ENCODE peak calls at places on chromosomes 4 and X, in six cellular contexts. Q, L, D, V, J and B are unnamed samples.

GRCh38 chr4:113355550-113356371 is 306.3 kb downstream of the ANK2 start:
- DNase-seq in Q (no peak), L (no peak), D (peak), V (no peak), J (no peak), B (peak)

GRCh38 chr4:11632488-11632887 is 203.8 kb upstream of the HS3ST1 start:
- DNase-seq in Q (no peak), L (no peak), D (no peak), V (no peak), J (no peak), B (no peak)

GRCh38 chr4:973431-974397 is at the start of gene DGKQ:
- DNase-seq in Q (peak), L (no peak), D (peak), V (peak), J (peak), B (peak)

GRCh38 chr4:53706422-53707032 is 115.2 kb upstream of the LNX1 start:
- DNase-seq in Q (no peak), L (no peak), D (no peak), V (no peak), J (peak), B (no peak)

GRCh38 chr4:1183985-1184773 is 11.8 kb upstream of the SPON2 start:
- DNase-seq in Q (peak), L (no peak), D (no peak), V (no peak), J (no peak), B (peak)

GRCh38 chr4:169385356-169385755 is 114.6 kb upstream of the SH3RF1 start:
- DNase-seq in Q (no peak), L (no peak), D (no peak), V (no peak), J (no peak), B (no peak)

GRCh38 chrX:71225661-71226060 is 2.6 kb downstream of the GJB1 start:
- DNase-seq in Q (no peak), L (no peak), D (no peak), V (no peak), J (no peak), B (no peak)

GRCh38 chrX:69305333-69306062 is 140.2 kb upstream of the PJA1 start:
- DNase-seq in Q (no peak), L (no peak), D (no peak), V (no peak), J (no peak), B (no peak)

GRCh38 chrX:106802063-106802387 is 448 bp upstream of the TBC1D8B start:
- DNase-seq in Q (no peak), L (peak), D (no peak), V (no peak), J (no peak), B (no peak)

GRCh38 chrX:2831471-2832228 is 2.9 kb downstream of the GYG2 start:
- DNase-seq in Q (no peak), L (no peak), D (no peak), V (no peak), J (no peak), B (no peak)

GRCh38 chr4:3266076-3266475 is 17.1 kb downstream of the MSANTD1 start:
- DNase-seq in Q (no peak), L (no peak), D (no peak), V (peak), J (no peak), B (no peak)

GRCh38 chr4:102620697-102621497 is 119.7 kb downstream of the NFKB1 start:
- DNase-seq in Q (peak), L (peak), D (peak), V (no peak), J (no peak), B (no peak)

GRCh38 chr4:155025762-155026457 is 182.5 kb upstream of the NPY2R start:
- DNase-seq in Q (no peak), L (no peak), D (peak), V (no peak), J (peak), B (no peak)

GRCh38 chrX:130645955-130646583 is 244.3 kb downstream of the RBMX2 start:
- DNase-seq in Q (no peak), L (no peak), D (peak), V (no peak), J (no peak), B (no peak)

GRCh38 chr4:76449362-76449767 is 14.3 kb downstream of the SHROOM3 start:
- DNase-seq in Q (no peak), L (no peak), D (no peak), V (no peak), J (no peak), B (no peak)

GRCh38 chr4:39324446-39324845 is 41.7 kb downstream of the RFC1 start:
- DNase-seq in Q (no peak), L (no peak), D (no peak), V (no peak), J (no peak), B (no peak)

GRCh38 chr4:168584321-168584771 is 87.5 kb downstream of the PALLD start:
- DNase-seq in Q (no peak), L (no peak), D (no peak), V (no peak), J (no peak), B (no peak)

GRCh38 chrX:134172588-134173259 is 64.3 kb upstream of the CCDC160 start:
- DNase-seq in Q (no peak), L (no peak), D (peak), V (no peak), J (peak), B (no peak)

GRCh38 chr4:151921371-151921770 is 160.6 kb upstream of the GATB start:
- DNase-seq in Q (no peak), L (no peak), D (no peak), V (no peak), J (no peak), B (no peak)

GRCh38 chr4:115537387-115537786 is 424.0 kb upstream of the NDST4 start:
- DNase-seq in Q (no peak), L (no peak), D (no peak), V (no peak), J (no peak), B (no peak)

GRCh38 chrX:103464071-103464773 is 55.1 kb downstream of the RAB40A start:
- DNase-seq in Q (no peak), L (peak), D (peak), V (no peak), J (peak), B (no peak)

GRCh38 chrX:15854080-15854655 is 445 bp downstream of the AP1S2 start:
- DNase-seq in Q (peak), L (no peak), D (peak), V (peak), J (peak), B (peak)

GRCh38 chr4:55684276-55684675 is 48.2 kb upstream of the NMU start:
- DNase-seq in Q (no peak), L (no peak), D (no peak), V (no peak), J (no peak), B (no peak)

GRCh38 chr4:77615153-77615552 is 9.5 kb downstream of the CXCL13 start:
- DNase-seq in Q (no peak), L (no peak), D (no peak), V (no peak), J (no peak), B (no peak)

GRCh38 chrX:11499076-11500044 is 166.4 kb downstream of the ARHGAP6 start:
- DNase-seq in Q (no peak), L (no peak), D (no peak), V (no peak), J (no peak), B (no peak)

GRCh38 chr4:186738421-186738820 is 14.8 kb upstream of the FAT1 start:
- DNase-seq in Q (no peak), L (no peak), D (no peak), V (no peak), J (no peak), B (no peak)
- TF ChIP-seq POLR2AphosphoS5 in Q (no peak), L (no peak), D (no peak), V (no peak), J (no peak), B (no peak)

DNA sequence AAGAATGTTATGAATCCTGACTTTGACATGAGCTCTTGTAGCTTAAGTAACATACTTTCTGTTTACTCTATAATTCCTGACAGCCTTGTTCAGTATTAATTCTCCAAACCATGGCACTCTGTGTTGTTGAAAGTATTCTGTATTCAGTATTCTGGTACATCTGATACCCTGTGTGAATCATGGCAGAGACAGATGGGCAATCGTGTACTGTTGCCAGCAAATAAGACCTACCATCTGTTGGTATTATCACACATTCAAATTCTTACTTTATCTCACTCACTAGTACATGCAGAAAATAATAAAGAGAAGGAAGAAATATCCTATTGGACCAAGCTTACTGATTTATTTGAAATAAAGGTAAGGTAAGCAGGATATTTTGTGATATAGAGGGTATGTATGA is 7.9 kb downstream of the MBTPS2 start:
- DNase-seq in Q (no peak), L (no peak), D (no peak), V (no peak), J (no peak), B (no peak)
- TF ChIP-seq POLR2AphosphoS5 in Q (no peak), L (no peak), D (no peak), V (no peak), J (no peak), B (no peak)

DNA sequence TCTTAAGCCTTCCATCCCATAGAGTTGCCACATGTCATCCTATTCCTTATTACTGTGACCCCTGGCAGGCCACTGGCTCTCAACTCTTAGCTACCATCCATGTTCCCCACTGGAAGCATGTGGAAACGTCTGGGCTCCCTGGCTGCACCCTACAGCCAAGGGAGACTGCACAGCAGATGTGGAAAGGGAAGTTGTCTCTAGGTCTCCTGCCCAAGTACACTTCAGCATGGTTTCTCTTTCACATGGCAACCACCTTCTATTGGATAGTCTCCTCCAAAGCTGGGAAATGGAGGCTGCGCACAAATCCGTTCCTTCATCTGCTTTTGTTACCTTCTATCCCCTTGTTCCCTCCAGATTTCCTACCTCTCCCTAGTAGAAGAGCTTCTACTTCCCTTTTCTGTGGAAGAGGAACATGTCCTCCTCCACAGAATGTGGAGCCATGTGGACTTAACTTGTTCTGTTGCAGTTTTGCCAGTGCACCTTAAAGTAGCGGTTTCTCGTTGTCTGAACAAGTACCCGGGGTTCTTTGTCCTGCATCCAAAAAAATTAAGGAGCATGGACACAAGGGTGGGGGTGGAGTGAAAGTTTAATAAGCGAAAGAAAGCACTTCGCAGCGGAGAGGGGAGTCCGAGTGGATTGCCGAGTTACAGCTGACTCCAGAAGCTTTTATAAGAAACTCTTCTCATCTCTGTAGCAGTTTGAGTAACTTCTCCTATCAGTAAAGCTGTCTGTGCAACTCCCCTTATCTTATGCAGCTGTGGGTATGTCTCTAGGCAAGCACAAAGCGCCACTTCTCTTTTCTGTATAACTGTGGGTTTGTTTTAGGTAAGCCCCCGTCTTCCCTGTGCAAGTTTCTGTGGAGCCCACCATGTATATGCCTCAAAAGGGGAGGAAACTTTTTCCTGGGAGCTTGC is 52.5 kb downstream of the HMGB2 start:
- DNase-seq in Q (no peak), L (no peak), D (no peak), V (no peak), J (no peak), B (no peak)
- TF ChIP-seq POLR2AphosphoS5 in Q (no peak), L (no peak), D (no peak), V (no peak), J (no peak), B (no peak)

DNA sequence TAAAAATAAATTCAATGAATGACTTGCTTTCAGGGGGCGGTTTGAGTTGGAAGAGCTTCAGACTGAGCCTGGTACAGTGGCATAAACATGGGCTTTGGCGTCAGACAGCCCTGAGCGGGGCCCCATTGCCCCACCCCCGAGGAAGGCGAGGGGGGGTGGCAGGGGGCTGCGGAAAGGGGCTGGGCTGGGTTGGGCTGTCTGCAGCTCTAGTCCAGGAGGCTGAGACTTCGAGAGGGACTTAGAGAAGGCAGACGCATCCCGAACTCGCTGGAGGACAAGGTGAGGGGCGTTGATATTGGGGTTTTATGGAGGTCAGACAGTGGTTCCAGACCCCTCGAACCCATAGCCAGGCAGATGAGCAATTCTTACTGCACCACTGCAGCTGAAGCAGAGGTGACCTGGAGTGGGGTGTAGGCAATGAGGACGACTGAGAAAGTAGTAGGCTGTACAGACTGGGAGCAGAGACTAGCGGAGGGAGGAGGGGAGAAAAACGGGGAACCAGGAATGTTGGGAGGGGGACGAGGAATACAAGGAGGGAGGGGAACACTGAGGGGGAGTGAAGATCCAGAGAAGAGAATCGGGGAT is at the start of gene MAGED2:
- DNase-seq in Q (no peak), L (no peak), D (peak), V (no peak), J (peak), B (no peak)
- TF ChIP-seq POLR2AphosphoS5 in Q (no peak), L (no peak), D (peak), V (peak), J (peak), B (no peak)

GRCh38 chr4:17511950-17512795 is at the start of gene QDPR:
- DNase-seq in Q (peak), L (peak), D (peak), V (peak), J (peak), B (peak)
- TF ChIP-seq POLR2AphosphoS5 in Q (no peak), L (no peak), D (no peak), V (no peak), J (no peak), B (no peak)

GRCh38 chr4:5021546-5021945 is 2.3 kb upstream of the CYTL1 start:
- DNase-seq in Q (no peak), L (no peak), D (no peak), V (no peak), J (no peak), B (no peak)
- TF ChIP-seq POLR2AphosphoS5 in Q (no peak), L (no peak), D (no peak), V (no peak), J (no peak), B (no peak)

DNA sequence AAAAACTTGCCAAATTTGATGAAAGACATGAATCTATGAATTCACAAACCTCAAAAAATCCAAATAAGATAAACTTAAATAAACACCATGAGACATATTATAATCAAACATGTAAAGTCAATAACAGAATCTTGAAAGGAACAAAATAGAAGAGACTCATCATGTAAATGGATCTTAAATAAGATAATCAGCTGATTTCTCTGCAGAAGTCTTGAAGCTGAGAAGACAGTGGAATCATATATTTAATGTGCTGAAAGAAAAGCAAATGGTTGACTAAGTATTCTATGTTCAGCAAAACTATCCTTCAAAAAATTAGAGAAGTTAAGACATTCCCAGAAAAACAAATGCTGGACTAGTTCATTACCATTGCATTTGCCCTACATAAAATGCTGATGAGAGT is 215.7 kb upstream of the SPIN4 start:
- DNase-seq in Q (no peak), L (no peak), D (no peak), V (no peak), J (no peak), B (no peak)
- TF ChIP-seq POLR2AphosphoS5 in Q (no peak), L (no peak), D (no peak), V (no peak), J (no peak), B (no peak)